ENCODE peak calls at places on chromosomes 4 and X, in ten cellular contexts. A is CD8-positive, alpha-beta memory T cell; D is T-helper 22 cell; F is NCI-H2107; P is LNCaP clone FGC; K is KBM-7; R is SK-N-SH; G is HTR-8/SVneo; V is AG09309; Y is iPS-NIHi11. J is an unnamed sample.

GRCh38 chr4:8698341-8699062 is 105.9 kb downstream of the CPZ start:
- DNase-seq in A (no peak), D (no peak), F (no peak), P (no peak), K (no peak), R (no peak), G (no peak), V (no peak), Y (no peak), J (no peak)

GRCh38 chr4:17111959-17112659 is 213.7 kb upstream of the LDB2 start:
- DNase-seq in A (no peak), D (no peak), F (no peak), P (no peak), K (peak; percentile 26), R (peak; percentile 20), G (no peak), V (no peak), Y (peak; percentile 70), J (no peak)

GRCh38 chr4:44326716-44327115 is 121.9 kb downstream of the KCTD8 start:
- DNase-seq in A (no peak), D (no peak), F (no peak), P (no peak), K (no peak), R (no peak), G (no peak), V (no peak), Y (no peak), J (peak; percentile 18)

GRCh38 chr4:94758141-94758699 is 465 bp downstream of the BMPR1B start:
- DNase-seq in A (no peak), D (no peak), F (no peak), P (no peak), K (no peak), R (peak; percentile 83), G (peak; percentile 3), V (no peak), Y (peak; percentile 69), J (no peak)

GRCh38 chr4:39383690-39384089 is 17.5 kb upstream of the RFC1 start:
- DNase-seq in A (no peak), D (no peak), F (no peak), P (no peak), K (no peak), R (no peak), G (no peak), V (no peak), Y (no peak), J (no peak)

GRCh38 chr4:35604724-35605123 is 639.6 kb downstream of the ARAP2 start:
- DNase-seq in A (no peak), D (no peak), F (no peak), P (no peak), K (no peak), R (no peak), G (no peak), V (no peak), Y (no peak), J (no peak)

GRCh38 chr4:78424456-78424855 is 127.1 kb upstream of the ANXA3 start:
- DNase-seq in A (no peak), D (no peak), F (no peak), P (no peak), K (no peak), R (no peak), G (no peak), V (no peak), Y (no peak), J (no peak)

GRCh38 chr4:84878090-84878489 is 88.4 kb downstream of the WDFY3 start:
- DNase-seq in A (no peak), D (no peak), F (no peak), P (no peak), K (no peak), R (no peak), G (peak; percentile 31), V (peak; percentile 45), Y (no peak), J (peak; percentile 82)

GRCh38 chr4:26343041-26343403 is 22.2 kb downstream of the RBPJ start:
- DNase-seq in A (no peak), D (no peak), F (no peak), P (no peak), K (no peak), R (no peak), G (no peak), V (no peak), Y (no peak), J (peak; percentile 57)

GRCh38 chrX:53433651-53434639 is at the start of gene HSD17B10:
- DNase-seq in A (peak; percentile 82), D (peak; percentile 80), F (peak; percentile 87), P (peak; percentile 38), K (peak; percentile 95), R (peak; percentile 95), G (peak; percentile 62), V (no peak), Y (peak; percentile 92), J (peak; percentile 73)

GRCh38 chr4:162201673-162202072 is 37.9 kb upstream of the FSTL5 start:
- DNase-seq in A (no peak), D (no peak), F (no peak), P (no peak), K (no peak), R (no peak), G (peak; percentile 53), V (no peak), Y (no peak), J (no peak)

GRCh38 chr4:52028970-52029369 is 8.8 kb upstream of the LRRC66 start:
- DNase-seq in A (no peak), D (no peak), F (no peak), P (no peak), K (no peak), R (no peak), G (no peak), V (peak; percentile 29), Y (no peak), J (peak; percentile 42)

J was measured in fibroblast of villous mesenchyme.